ENCODE peak calls at places on chromosomes 12 and 14, in four cellular contexts. B, K, Z and G are unnamed samples.

GRCh38 chr14:29548948-29549370 is 378.7 kb downstream of the PRKD1 start:
- DNase-seq in B (peak; percentile 76), K (no peak), Z (peak; percentile 60), G (no peak)

GRCh38 chr12:116712458-116713303 is 25.2 kb downstream of the SPRING1 start:
- DNase-seq in B (no peak), K (no peak), Z (no peak), G (no peak)

GRCh38 chr14:37590096-37590809 is 4.8 kb downstream of the FOXA1 start:
- DNase-seq in B (no peak), K (no peak), Z (no peak), G (no peak)

GRCh38 chr12:117981267-117981666 is 12.5 kb upstream of the KSR2 start:
- DNase-seq in B (no peak), K (no peak), Z (no peak), G (no peak)

GRCh38 chr12:120534703-120535655 is 823 bp downstream of the RNF10 start:
- DNase-seq in B (peak; percentile 88), K (no peak), Z (peak; percentile 72), G (peak; percentile 72)

GRCh38 chr14:55130194-55130550 is 1.1 kb downstream of the LGALS3 start:
- DNase-seq in B (no peak), K (no peak), Z (no peak), G (no peak)

GRCh38 chr12:121110211-121110940 is 22.3 kb upstream of the P2RX7 start:
- DNase-seq in B (peak; percentile 59), K (no peak), Z (peak; percentile 72), G (peak; percentile 60)

GRCh38 chr12:19800884-19801283 is 361.6 kb downstream of the AEBP2 start:
- DNase-seq in B (peak; percentile 40), K (no peak), Z (no peak), G (no peak)

GRCh38 chr14:77023001-77023996 is 5.2 kb downstream of the IRF2BPL start:
- DNase-seq in B (peak; percentile 50), K (no peak), Z (peak; percentile 59), G (no peak)

GRCh38 chr12:129659927-129660326 is 243.9 kb downstream of the TMEM132D start:
- DNase-seq in B (peak; percentile 91), K (no peak), Z (no peak), G (no peak)

GRCh38 chr12:127025545-127025944 is 1241.4 kb upstream of the TMEM132C start:
- DNase-seq in B (peak; percentile 8), K (no peak), Z (no peak), G (no peak)
- TF ChIP-seq CTCF in B (peak; percentile 20), K (no peak), Z (no peak), G (peak; percentile 44)

GRCh38 chr12:78835493-78835892 is 29.1 kb upstream of the SYT1 start:
- DNase-seq in B (no peak), K (no peak), Z (no peak), G (no peak)
- TF ChIP-seq CTCF in B (no peak), K (no peak), Z (no peak), G (no peak)

GRCh38 chr14:103808403-103809001 is 38.9 kb downstream of the PPP1R13B start:
- DNase-seq in B (peak; percentile 59), K (peak; percentile 92), Z (peak; percentile 85), G (peak; percentile 46)
- TF ChIP-seq CTCF in B (peak; percentile 83), K (peak; percentile 90), Z (peak; percentile 84), G (peak; percentile 60)

DNA sequence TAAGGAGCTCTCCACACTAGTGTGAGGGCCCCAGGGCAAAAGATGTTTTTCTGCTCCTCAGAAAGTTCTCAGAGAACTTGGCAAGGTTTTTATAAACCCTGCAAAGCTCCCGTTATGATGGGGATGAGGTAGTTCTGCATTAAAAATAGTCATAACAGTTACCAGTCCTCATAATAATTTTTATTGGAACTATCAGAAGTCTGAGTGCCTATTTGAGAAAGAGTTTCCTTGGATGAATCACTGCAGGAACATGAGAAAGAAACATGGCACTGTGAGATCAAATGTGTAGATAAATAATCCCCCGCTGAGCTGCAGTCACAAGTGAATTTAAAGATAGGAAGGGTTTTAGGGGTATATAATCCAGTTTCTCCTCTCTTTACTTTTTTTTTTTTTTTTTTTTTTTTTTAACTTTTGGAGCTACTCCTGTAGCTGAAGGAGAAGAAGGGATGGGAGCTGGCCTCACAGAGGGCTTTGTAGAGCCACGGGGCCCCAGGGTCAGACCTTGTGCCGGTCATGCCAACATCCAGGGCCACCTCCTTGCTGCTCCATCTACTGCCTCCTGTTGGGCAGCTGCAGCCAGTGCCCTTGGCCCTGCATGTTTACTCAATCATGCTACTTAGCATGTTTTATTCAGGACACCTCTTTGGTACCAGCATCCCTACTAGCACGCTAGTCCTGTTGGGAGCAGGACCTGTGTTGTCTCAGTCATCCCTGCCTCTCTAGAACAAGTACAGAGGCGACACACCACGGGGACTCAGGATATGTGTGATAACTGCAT is 39.5 kb downstream of the EVL start:
- DNase-seq in B (peak; percentile 76), K (no peak), Z (no peak), G (no peak)
- TF ChIP-seq CTCF in B (peak; percentile 27), K (no peak), Z (no peak), G (no peak)

GRCh38 chr12:52988933-52989332 is 17.3 kb upstream of the EIF4B start:
- DNase-seq in B (no peak), K (no peak), Z (no peak), G (no peak)

GRCh38 chr12:52980096-52980694 is 26.1 kb upstream of the EIF4B start:
- DNase-seq in B (no peak), K (no peak), Z (no peak), G (no peak)

GRCh38 chr12:52980773-52981423 is 25.4 kb upstream of the EIF4B start:
- DNase-seq in B (peak; percentile 89), K (peak; percentile 96), Z (peak; percentile 96), G (peak; percentile 66)

GRCh38 chr12:52984136-52984535 is 22.1 kb upstream of the EIF4B start:
- DNase-seq in B (no peak), K (no peak), Z (no peak), G (no peak)
- TF ChIP-seq CTCF in B (peak; percentile 14), K (no peak), Z (peak; percentile 4), G (no peak)

GRCh38 chr12:1533205-1533601 is 61.2 kb downstream of the FBXL14 start:
- DNase-seq in B (peak; percentile 51), K (no peak), Z (no peak), G (no peak)
- TF ChIP-seq CTCF in B (no peak), K (no peak), Z (no peak), G (no peak)

GRCh38 chr14:53399057-53399456 is 245.9 kb upstream of the DDHD1 start:
- DNase-seq in B (peak; percentile 70), K (no peak), Z (no peak), G (no peak)
- TF ChIP-seq CTCF in B (peak; percentile 39), K (no peak), Z (no peak), G (peak; percentile 23)

GRCh38 chr12:93662961-93663728 is 14.0 kb upstream of the CRADD start:
- DNase-seq in B (no peak), K (peak; percentile 85), Z (no peak), G (no peak)
- TF ChIP-seq CTCF in B (no peak), K (no peak), Z (no peak), G (no peak)

GRCh38 chr14:45290547-45290946 is 37.5 kb upstream of the MIS18BP1 start:
- DNase-seq in B (no peak), K (no peak), Z (no peak), G (no peak)

GRCh38 chr14:45284802-45285201 is 31.8 kb upstream of the MIS18BP1 start:
- DNase-seq in B (no peak), K (no peak), Z (no peak), G (no peak)

GRCh38 chr14:45287609-45288008 is 34.6 kb upstream of the MIS18BP1 start:
- DNase-seq in B (no peak), K (no peak), Z (no peak), G (no peak)
- TF ChIP-seq CTCF in B (no peak), K (peak; percentile 7), Z (no peak), G (no peak)